ENCODE peak calls at places on chromosome 22, in four cellular contexts. G is H54, M is stomach, T is gastrocnemius medialis. N is an unnamed sample.
A peak's percentile ranks its signal among the peaks of the same experiment; 100 is the strongest.

GRCh38 chr22:38298312-38299000 is 18.8 kb downstream of the CSNK1E start:
- DNase-seq in M (no peak), T (no peak), G (peak; percentile 93), N (peak; percentile 16)

GRCh38 chr22:42548597-42549328 is 5.0 kb upstream of the SERHL2 start:
- DNase-seq in G (no peak), M (no peak), T (no peak), N (no peak)

GRCh38 chr22:43154887-43155536 is 3.7 kb downstream of the TSPO start:
- DNase-seq in G (no peak), T (peak; percentile 33), M (peak; percentile 65), N (no peak)

GRCh38 chr22:23388492-23389009 is 191.5 kb downstream of the IGLL1 start:
- DNase-seq in M (no peak), T (no peak), G (no peak), N (no peak)

GRCh38 chr22:42313804-42314581 is 43.5 kb upstream of the TCF20 start:
- DNase-seq in M (peak; percentile 79), T (peak; percentile 21), G (peak; percentile 55), N (peak; percentile 56)

GRCh38 chr22:38110008-38110862 is at the start of gene BAIAP2L2:
- DNase-seq in G (no peak), T (no peak), M (peak; percentile 60), N (no peak)

GRCh38 chr22:20239063-20239950 is 28.8 kb downstream of the RTN4R start:
- DNase-seq in G (no peak), M (no peak), T (no peak), N (no peak)

GRCh38 chr22:24466831-24467249 is 28.3 kb upstream of the UPB1 start:
- DNase-seq in G (no peak), T (no peak), M (no peak), N (no peak)

GRCh38 chr22:41250127-41250526 is 9.4 kb upstream of the CHADL start:
- DNase-seq in T (no peak), G (no peak), M (no peak), N (no peak)

GRCh38 chr22:47129902-47130301 is 367.5 kb downstream of the TBC1D22A start:
- DNase-seq in G (no peak), T (no peak), M (peak; percentile 70), N (peak; percentile 90)

GRCh38 chr22:27207907-27208306 is 550.5 kb downstream of the MIAT start:
- DNase-seq in M (no peak), G (no peak), T (peak; percentile 38), N (no peak)

GRCh38 chr22:46111645-46112306 is 38.5 kb upstream of the PPARA start:
- DNase-seq in G (no peak), M (no peak), T (peak; percentile 51), N (no peak)

GRCh38 chr22:20567371-20567847 is 60.0 kb downstream of the MED15 start:
- DNase-seq in M (no peak), G (no peak), T (no peak), N (no peak)

GRCh38 chr22:23520875-23521441 is 59.1 kb downstream of the IGLL1 start:
- DNase-seq in M (no peak), G (no peak), T (no peak), N (no peak)

GRCh38 chr22:23862103-23862502 is 4.4 kb downstream of the SLC2A11 start:
- DNase-seq in T (no peak), G (peak; percentile 35), M (no peak), N (peak; percentile 58)

GRCh38 chr22:50252081-50253045 is 1.3 kb upstream of the HDAC10 start:
- DNase-seq in M (peak; percentile 84), T (peak; percentile 76), G (peak; percentile 67), N (peak; percentile 49)

GRCh38 chr22:38125038-38125610 is 14.6 kb upstream of the BAIAP2L2 start:
- DNase-seq in M (no peak), G (no peak), T (no peak), N (no peak)

GRCh38 chr22:20431520-20432237 is 5.9 kb downstream of the SCARF2 start:
- DNase-seq in M (no peak), T (no peak), G (no peak), N (no peak)

GRCh38 chr22:33018232-33018864 is 39.8 kb downstream of the SYN3 start:
- DNase-seq in M (peak; percentile 71), G (peak; percentile 26), T (no peak), N (peak; percentile 25)

GRCh38 chr22:46481386-46481785 is 56.0 kb downstream of the CELSR1 start:
- DNase-seq in T (no peak), M (no peak), G (no peak), N (no peak)

GRCh38 chr22:42626951-42627625 is 12.4 kb upstream of the POLDIP3 start:
- DNase-seq in T (no peak), M (no peak), G (no peak), N (no peak)

GRCh38 chr22:25741692-25742626 is at the start of gene MYO18B:
- DNase-seq in T (peak; percentile 97), G (no peak), M (no peak), N (peak; percentile 61)
- TF ChIP-seq POLR2A in T (peak; percentile 96), G (no peak), M (no peak), N (no peak)

GRCh38 chr22:44245438-44245837 is 64.7 kb downstream of the PARVG start:
- DNase-seq in M (peak; percentile 3), T (no peak), G (no peak), N (no peak)

GRCh38 chr22:44247923-44248892 is 64.5 kb downstream of the SHISAL1 start:
- DNase-seq in T (no peak), G (no peak), M (peak; percentile 17), N (no peak)

GRCh38 chr22:44245867-44246266 is 65.1 kb downstream of the PARVG start:
- DNase-seq in G (no peak), M (peak; percentile 20), T (no peak), N (no peak)

GRCh38 chr22:44247346-44247745 is 65.4 kb downstream of the SHISAL1 start:
- DNase-seq in T (no peak), G (no peak), M (peak; percentile 3), N (no peak)

GRCh38 chr22:44246615-44247326 is 66.0 kb downstream of the SHISAL1 start:
- DNase-seq in G (no peak), T (no peak), M (peak; percentile 14), N (no peak)
- TF ChIP-seq POLR2A in G (no peak), T (no peak), M (no peak), N (no peak)

DNA sequence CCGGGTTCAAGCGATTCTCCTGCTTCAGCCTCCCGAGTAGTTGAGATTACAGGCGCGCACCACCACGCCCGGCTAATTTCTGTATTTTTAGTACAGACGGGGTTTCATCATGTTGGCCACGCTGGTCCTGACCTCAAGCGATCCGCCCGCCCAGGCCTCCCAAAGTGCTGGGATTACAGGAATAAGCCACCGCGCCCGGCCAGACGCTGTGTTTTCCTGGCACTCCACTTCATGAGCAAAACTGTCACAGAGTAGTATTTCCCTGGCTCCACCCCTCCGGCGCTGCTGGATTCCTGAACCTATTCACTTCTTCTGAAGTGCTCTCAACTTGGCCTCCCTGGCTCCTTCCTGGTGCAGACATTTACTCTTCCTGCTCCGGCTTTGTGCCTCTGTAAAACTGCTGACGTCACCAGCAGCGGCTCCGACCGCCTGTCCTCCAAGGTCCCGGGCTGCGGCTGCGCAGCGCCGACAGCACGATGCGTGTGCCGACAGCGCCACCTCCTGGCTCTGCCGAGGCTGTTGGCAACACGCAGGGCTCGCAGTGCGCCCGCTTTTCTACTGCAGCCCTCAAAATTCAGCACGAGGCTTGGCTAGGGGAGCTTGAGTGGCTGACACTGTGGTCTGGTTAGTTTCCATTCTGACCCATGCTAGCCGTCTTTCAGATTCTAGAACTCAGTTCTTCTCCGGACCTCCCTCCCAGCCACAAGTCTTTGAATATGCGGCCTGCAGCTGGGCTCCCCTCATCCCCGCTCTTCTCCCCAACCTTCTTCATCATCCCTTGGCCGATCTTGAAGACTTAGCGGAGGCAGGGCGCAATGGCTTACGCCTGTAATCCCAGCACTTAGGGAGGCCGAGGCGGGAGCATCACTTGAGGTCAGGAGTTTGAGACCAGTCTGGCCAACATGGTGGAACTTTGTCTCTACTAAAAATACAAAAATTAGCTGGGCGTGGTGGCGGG is 36.6 kb downstream of the APOL3 start:
- DNase-seq in M (peak; percentile 96), G (peak; percentile 71), T (peak; percentile 91), N (peak; percentile 96)
- TF ChIP-seq POLR2A in M (no peak), G (no peak), T (peak; percentile 24), N (no peak)

GRCh38 chr22:36386900-36387663 is 685 bp downstream of the MYH9 start:
- DNase-seq in G (no peak), T (peak; percentile 60), M (peak; percentile 81), N (peak; percentile 76)
- TF ChIP-seq POLR2A in G (no peak), T (no peak), M (no peak), N (no peak)

GRCh38 chr22:49186293-49186692 is 641.4 kb downstream of the BRD1 start:
- DNase-seq in G (no peak), M (no peak), T (no peak), N (no peak)

GRCh38 chr22:49183208-49183825 is 644.4 kb downstream of the BRD1 start:
- DNase-seq in G (no peak), M (no peak), T (no peak), N (no peak)

GRCh38 chr22:49185312-49185969 is 642.2 kb downstream of the BRD1 start:
- DNase-seq in M (no peak), T (no peak), G (no peak), N (no peak)

GRCh38 chr22:49183826-49184216 is 643.9 kb downstream of the BRD1 start:
- DNase-seq in T (no peak), M (no peak), G (no peak), N (no peak)

GRCh38 chr22:49184736-49185135 is 642.9 kb downstream of the BRD1 start:
- DNase-seq in M (no peak), T (no peak), G (no peak), N (no peak)
- TF ChIP-seq POLR2A in M (no peak), T (no peak), G (no peak), N (no peak)

N was measured in erythroblast.